ENCODE peak calls at places on chromosomes 2 and 18, in ten cellular contexts. N is hepatocyte; F is GM23248; Z is cardiac muscle cell; R is lower lobe of right lung; T is neural progenitor cell; S is effector memory CD4-positive, alpha-beta T cell; M is IMR-90; P is heart left ventricle; D is vagina. C is an unnamed sample.

GRCh38 chr18:28365406-28365805 is 188.5 kb upstream of the CDH2 start:
- DNase-seq in R (no peak), D (no peak), F (peak; percentile 46), T (no peak), P (no peak), M (peak; percentile 1), Z (no peak), N (peak; percentile 22), S (no peak), C (no peak)

GRCh38 chr2:9261231-9261883 is 54.7 kb downstream of the ASAP2 start:
- DNase-seq in Z (no peak), R (no peak), N (no peak), D (no peak), F (peak; percentile 77), S (no peak), T (no peak), M (no peak), P (peak; percentile 45), C (peak; percentile 27)

GRCh38 chr18:35458677-35459441 is 38.9 kb downstream of the INO80C start:
- DNase-seq in M (peak; percentile 79), P (peak; percentile 80), S (no peak), R (peak; percentile 53), T (no peak), Z (peak; percentile 10), F (peak; percentile 52), N (peak; percentile 84), D (no peak), C (peak; percentile 58)

GRCh38 chr2:96763511-96764252 is 3.0 kb downstream of the CNNM4 start:
- DNase-seq in T (peak; percentile 46), F (peak; percentile 37), M (no peak), D (no peak), P (no peak), Z (peak; percentile 52), R (no peak), S (no peak), N (peak; percentile 66), C (peak; percentile 55)

GRCh38 chr2:8107979-8108378 is 573.9 kb upstream of the ID2 start:
- DNase-seq in T (no peak), Z (no peak), P (no peak), S (no peak), R (no peak), N (no peak), F (no peak), D (no peak), M (no peak), C (no peak)

GRCh38 chr2:55408946-55409868 is 10.4 kb downstream of the CCDC88A start:
- DNase-seq in M (peak; percentile 33), D (no peak), S (no peak), Z (no peak), R (no peak), F (peak; percentile 60), T (no peak), P (no peak), N (no peak), C (no peak)

GRCh38 chr2:28713582-28714292 is 37.9 kb upstream of the PPP1CB start:
- DNase-seq in S (no peak), Z (no peak), T (no peak), D (no peak), N (no peak), M (peak; percentile 72), F (peak; percentile 80), P (no peak), R (no peak), C (no peak)

GRCh38 chr2:133718688-133719201 is 150.5 kb upstream of the NCKAP5 start:
- DNase-seq in Z (no peak), T (no peak), M (peak; percentile 88), D (no peak), F (peak; percentile 91), P (peak; percentile 78), N (no peak), S (no peak), R (no peak), C (no peak)

GRCh38 chr2:170509460-170510193 is 205.5 kb upstream of the SP5 start:
- DNase-seq in T (no peak), P (no peak), D (no peak), M (no peak), S (no peak), R (no peak), N (no peak), F (no peak), Z (no peak), C (no peak)

GRCh38 chr2:64934530-64934929 is 54.7 kb upstream of the SLC1A4 start:
- DNase-seq in S (no peak), P (no peak), R (no peak), D (no peak), T (no peak), F (no peak), Z (no peak), N (no peak), M (no peak), C (peak; percentile 51)

GRCh38 chr18:66646622-66647021 is 42.7 kb upstream of the CDH19 start:
- DNase-seq in P (no peak), D (no peak), M (no peak), S (no peak), T (no peak), R (no peak), Z (no peak), F (no peak), N (no peak), C (no peak)

GRCh38 chr2:208266641-208267335 is 733 bp downstream of the PIKFYVE start:
- DNase-seq in T (no peak), M (peak; percentile 41), Z (no peak), S (no peak), P (no peak), F (peak; percentile 58), N (no peak), D (no peak), R (no peak), C (no peak)

GRCh38 chr2:237297421-237298155 is 116.4 kb downstream of the COL6A3 start:
- DNase-seq in R (no peak), M (peak; percentile 26), Z (no peak), T (no peak), P (no peak), N (no peak), D (no peak), F (peak; percentile 28), S (no peak), C (no peak)

GRCh38 chr2:74507926-74508520 is 528 bp upstream of the PCGF1 start:
- DNase-seq in F (peak; percentile 91), R (peak; percentile 59), P (no peak), Z (no peak), T (peak; percentile 56), D (no peak), M (peak; percentile 38), N (peak; percentile 69), S (no peak), C (peak; percentile 55)

GRCh38 chr18:27278131-27278530 is 93.0 kb upstream of the CHST9 start:
- DNase-seq in F (no peak), S (no peak), D (no peak), R (no peak), Z (no peak), P (no peak), N (no peak), T (no peak), M (no peak), C (no peak)

GRCh38 chr2:238053195-238053776 is 7.5 kb upstream of the SCLY start:
- DNase-seq in M (peak; percentile 67), Z (no peak), S (no peak), N (no peak), D (no peak), F (peak; percentile 31), P (no peak), T (no peak), R (no peak), C (no peak)

GRCh38 chr2:98734157-98734556 is 3.2 kb upstream of the MGAT4A start:
- DNase-seq in N (no peak), Z (no peak), S (no peak), R (no peak), F (no peak), D (no peak), M (no peak), T (no peak), P (no peak), C (no peak)

GRCh38 chr2:37291680-37292079 is 33.0 kb downstream of the PRKD3 start:
- DNase-seq in T (no peak), M (no peak), R (no peak), D (no peak), Z (no peak), N (no peak), P (no peak), S (no peak), F (no peak), C (no peak)
- H3K36me3 ChIP-seq in T (peaks cover 20% of the 10 kb centered on the region), M (peaks cover 4% of the 10 kb centered on the region), R (peaks cover 47% of the 10 kb centered on the region), D (peaks cover 6% of the 10 kb centered on the region), Z (peaks cover 23% of the 10 kb centered on the region), N (no peaks in the 10 kb centered on the region), P (peaks cover 65% of the 10 kb centered on the region), S (peaks cover 17% of the 10 kb centered on the region), F (peaks cover 25% of the 10 kb centered on the region), C (no peaks in the 10 kb centered on the region)

GRCh38 chr2:187853413-187853812 is 299.2 kb upstream of the TFPI start:
- DNase-seq in S (no peak), T (no peak), P (no peak), R (no peak), M (no peak), N (no peak), Z (no peak), F (no peak), D (no peak), C (no peak)
- H3K9me3 ChIP-seq in S (no peaks in the 10 kb centered on the region), T (no peaks in the 10 kb centered on the region), P (no peaks in the 10 kb centered on the region), R (no peaks in the 10 kb centered on the region), M (no peaks in the 10 kb centered on the region), N (no peaks in the 10 kb centered on the region), Z (no peaks in the 10 kb centered on the region), F (no peaks in the 10 kb centered on the region), D (no peaks in the 10 kb centered on the region), C (no peaks in the 10 kb centered on the region)

GRCh38 chr2:218465987-218466633 is 47.2 kb downstream of the VIL1 start:
- DNase-seq in T (no peak), N (peak; percentile 10), D (no peak), R (no peak), F (peak; percentile 47), M (peak; percentile 36), P (no peak), Z (peak; percentile 2), S (no peak), C (no peak)
- H3K36me3 ChIP-seq in T (peaks cover 10% of the 10 kb centered on the region), N (no peaks in the 10 kb centered on the region), D (no peaks in the 10 kb centered on the region), R (peaks cover 44% of the 10 kb centered on the region), F (peaks cover 11% of the 10 kb centered on the region), M (peaks cover 5% of the 10 kb centered on the region), P (peaks cover 58% of the 10 kb centered on the region), Z (peaks cover 13% of the 10 kb centered on the region), S (peaks cover 12% of the 10 kb centered on the region), C (peaks cover 7% of the 10 kb centered on the region)

DNA sequence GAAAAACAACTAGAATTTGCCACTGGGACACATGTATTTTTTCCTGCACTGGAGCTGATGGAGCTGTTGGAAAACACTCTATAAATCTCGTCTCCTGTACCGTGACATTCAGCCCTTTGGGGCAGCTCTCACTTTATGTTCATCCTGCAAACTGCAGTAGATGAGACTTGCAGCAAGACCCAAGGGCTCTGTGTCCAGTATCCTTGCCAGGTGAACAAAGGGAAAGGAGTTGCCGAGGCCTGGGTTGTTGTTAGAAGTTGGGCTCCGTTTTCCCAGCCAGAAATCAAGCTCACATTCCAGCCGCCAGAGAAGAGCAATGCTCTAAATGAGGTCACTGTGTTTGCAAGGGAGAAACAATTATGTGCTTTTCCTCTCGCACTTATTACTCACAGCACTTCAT is 285.1 kb downstream of the SLC4A3 start:
- DNase-seq in R (no peak), S (no peak), P (peak; percentile 29), D (no peak), M (peak; percentile 62), N (peak; percentile 39), T (peak; percentile 51), F (peak; percentile 84), Z (peak; percentile 28), C (no peak)
- H3K9me3 ChIP-seq in R (no peaks in the 10 kb centered on the region), S (no peaks in the 10 kb centered on the region), P (no peaks in the 10 kb centered on the region), D (no peaks in the 10 kb centered on the region), M (no peaks in the 10 kb centered on the region), N (no peaks in the 10 kb centered on the region), T (no peaks in the 10 kb centered on the region), F (no peaks in the 10 kb centered on the region), Z (no peaks in the 10 kb centered on the region), C (no peaks in the 10 kb centered on the region)

GRCh38 chr2:127641846-127642510 is 4.0 kb upstream of the GPR17 start:
- DNase-seq in N (no peak), P (no peak), M (no peak), R (no peak), D (no peak), T (no peak), Z (no peak), F (no peak), S (no peak), C (no peak)
- H3K36me3 ChIP-seq in N (no peaks in the 10 kb centered on the region), P (peaks cover 54% of the 10 kb centered on the region), M (peaks cover 2% of the 10 kb centered on the region), R (peaks cover 15% of the 10 kb centered on the region), D (no peaks in the 10 kb centered on the region), T (no peaks in the 10 kb centered on the region), Z (no peaks in the 10 kb centered on the region), F (no peaks in the 10 kb centered on the region), S (no peaks in the 10 kb centered on the region), C (no peaks in the 10 kb centered on the region)

C was measured in transverse colon.